ENCODE peak calls at places on chromosomes 2 and 18, in six cellular contexts. M, E, G, N, T and D are unnamed samples.

GRCh38 chr2:112433932-112434730 is 686 bp upstream of the RGPD8 start:
- DNase-seq in M (no peak), E (no peak), G (no peak), N (peak), T (no peak), D (no peak)

GRCh38 chr2:235950473-235950809 is 217.7 kb downstream of the GBX2 start:
- DNase-seq in M (peak), E (no peak), G (no peak), N (no peak), T (no peak), D (no peak)

GRCh38 chr2:27018142-27018541 is 14.6 kb upstream of the TMEM214 start:
- DNase-seq in M (no peak), E (no peak), G (peak), N (no peak), T (no peak), D (no peak)

GRCh38 chr2:133605031-133605773 is 36.9 kb upstream of the NCKAP5 start:
- DNase-seq in M (peak), E (peak), G (no peak), N (no peak), T (peak), D (no peak)

GRCh38 chr2:239688098-239688497 is 287.3 kb upstream of the HDAC4 start:
- DNase-seq in M (no peak), E (no peak), G (no peak), N (no peak), T (no peak), D (no peak)

GRCh38 chr2:109347626-109348025 is 218.6 kb downstream of the SH3RF3 start:
- DNase-seq in M (no peak), E (no peak), G (no peak), N (no peak), T (no peak), D (no peak)

GRCh38 chr18:8426401-8426800 is 182.8 kb upstream of the RAB12 start:
- DNase-seq in M (peak), E (no peak), G (peak), N (peak), T (no peak), D (no peak)

GRCh38 chr2:30567317-30567716 is 120.3 kb downstream of the LCLAT1 start:
- DNase-seq in M (no peak), E (no peak), G (no peak), N (no peak), T (no peak), D (no peak)

GRCh38 chr18:32386466-32386865 is 84.2 kb downstream of the GAREM1 start:
- DNase-seq in M (no peak), E (no peak), G (no peak), N (no peak), T (no peak), D (no peak)

GRCh38 chr18:31680836-31681568 is 3.4 kb downstream of the B4GALT6 start:
- DNase-seq in M (no peak), E (no peak), G (peak), N (no peak), T (no peak), D (peak)

GRCh38 chr2:188909036-188909435 is 65.1 kb upstream of the COL3A1 start:
- DNase-seq in M (no peak), E (peak), G (no peak), N (no peak), T (peak), D (peak)

GRCh38 chr2:95001117-95001551 is 24.4 kb upstream of the MAL start:
- DNase-seq in M (no peak), E (no peak), G (no peak), N (no peak), T (no peak), D (no peak)

GRCh38 chr2:40164736-40165502 is 287.0 kb downstream of the SLC8A1 start:
- DNase-seq in M (no peak), E (no peak), G (no peak), N (no peak), T (no peak), D (no peak)

GRCh38 chr2:230668184-230668938 is 44.3 kb upstream of the CAB39 start:
- DNase-seq in M (peak), E (no peak), G (peak), N (no peak), T (peak), D (peak)

GRCh38 chr2:169324581-169325260 is 37.6 kb downstream of the LRP2 start:
- DNase-seq in M (no peak), E (no peak), G (no peak), N (no peak), T (no peak), D (no peak)

GRCh38 chr2:16312771-16313170 is 352.9 kb downstream of the CYRIA start:
- DNase-seq in M (no peak), E (no peak), G (no peak), N (no peak), T (no peak), D (no peak)

GRCh38 chr18:49652841-49653240 is 91.0 kb downstream of the LIPG start:
- DNase-seq in M (peak), E (peak), G (no peak), N (no peak), T (no peak), D (no peak)

GRCh38 chr2:156005999-156006712 is 326.4 kb downstream of the NR4A2 start:
- DNase-seq in M (peak), E (no peak), G (no peak), N (no peak), T (no peak), D (peak)

GRCh38 chr18:30044496-30044895 is 998.0 kb downstream of the DSC3 start:
- DNase-seq in M (no peak), E (no peak), G (no peak), N (no peak), T (no peak), D (peak)

GRCh38 chr2:233892793-233893192 is 24.4 kb upstream of the TRPM8 start:
- DNase-seq in M (no peak), E (no peak), G (no peak), N (no peak), T (no peak), D (no peak)

GRCh38 chr18:58669731-58670379 is 1.4 kb upstream of the MALT1 start:
- DNase-seq in M (no peak), E (peak), G (no peak), N (peak), T (peak), D (peak)

GRCh38 chr2:112691761-112692370 is 29.0 kb upstream of the NT5DC4 start:
- DNase-seq in M (no peak), E (peak), G (no peak), N (no peak), T (peak), D (no peak)

GRCh38 chr2:113060396-113060795 is 1.4 kb downstream of the IL36RN start:
- DNase-seq in M (no peak), E (no peak), G (no peak), N (no peak), T (no peak), D (peak)

GRCh38 chr18:41666251-41666650 is 288.8 kb upstream of the PIK3C3 start:
- DNase-seq in M (no peak), E (no peak), G (no peak), N (no peak), T (no peak), D (no peak)

GRCh38 chr18:46362533-46362932 is 258.3 kb downstream of the HAUS1 start:
- DNase-seq in M (no peak), E (no peak), G (no peak), N (no peak), T (no peak), D (no peak)

GRCh38 chr2:112150447-112150846 is 12.3 kb downstream of the FBLN7 start:
- DNase-seq in M (no peak), E (peak), G (no peak), N (peak), T (peak), D (peak)

GRCh38 chr2:98324181-98324580 is 22.1 kb upstream of the CNGA3 start:
- DNase-seq in M (no peak), E (peak), G (no peak), N (no peak), T (peak), D (no peak)

GRCh38 chr2:203999844-204000243 is 63.3 kb downstream of the ICOS start:
- DNase-seq in M (no peak), E (no peak), G (no peak), N (no peak), T (no peak), D (no peak)

GRCh38 chr2:131488306-131489205 is 3.6 kb downstream of the MZT2A start:
- DNase-seq in M (no peak), E (no peak), G (no peak), N (no peak), T (no peak), D (no peak)

GRCh38 chr2:8906208-8906607 is 68.8 kb upstream of the KIDINS220 start:
- DNase-seq in M (no peak), E (no peak), G (no peak), N (no peak), T (peak), D (peak)

GRCh38 chr18:62788891-62789290 is 73.5 kb downstream of the PHLPP1 start:
- DNase-seq in M (no peak), E (peak), G (no peak), N (no peak), T (no peak), D (no peak)

GRCh38 chr2:201259216-201259615 is 1.1 kb upstream of the CASP8 start:
- DNase-seq in M (no peak), E (no peak), G (no peak), N (no peak), T (no peak), D (no peak)

GRCh38 chr2:237966250-237966564 is 607 bp upstream of the UBE2F start:
- DNase-seq in M (no peak), E (no peak), G (no peak), N (no peak), T (no peak), D (no peak)

GRCh38 chr2:237964578-237965404 is 2.0 kb upstream of the UBE2F start:
- DNase-seq in M (no peak), E (no peak), G (no peak), N (no peak), T (peak), D (no peak)

GRCh38 chr2:237961637-237962036 is 5.2 kb upstream of the UBE2F start:
- DNase-seq in M (no peak), E (no peak), G (no peak), N (no peak), T (no peak), D (no peak)

GRCh38 chr2:237962432-237963084 is 4.3 kb upstream of the UBE2F start:
- DNase-seq in M (no peak), E (no peak), G (no peak), N (no peak), T (no peak), D (peak)

GRCh38 chr2:237964194-237964577 is 2.6 kb upstream of the UBE2F start:
- DNase-seq in M (no peak), E (no peak), G (no peak), N (no peak), T (no peak), D (no peak)
- H3K4me2 ChIP-seq in M (no peak), E (no peak), G (no peak), N (no peak), T (no peak), D (no peak)

GRCh38 chr2:134667541-134667940 is 51.3 kb downstream of the TMEM163 start:
- DNase-seq in M (no peak), E (no peak), G (no peak), N (no peak), T (no peak), D (no peak)
- H2AFZ ChIP-seq in M (no peak), E (no peak), G (no peak), N (no peak), T (no peak), D (no peak)

GRCh38 chr18:77052656-77053309 is 79.8 kb downstream of the MBP start:
- DNase-seq in M (no peak), E (no peak), G (peak), N (no peak), T (no peak), D (no peak)
- H3K4me2 ChIP-seq in M (no peak), E (no peak), G (peak), N (no peak), T (no peak), D (no peak)

GRCh38 chr2:68880213-68880612 is 9.0 kb upstream of the BMP10 start:
- DNase-seq in M (no peak), E (no peak), G (no peak), N (no peak), T (no peak), D (no peak)
- H2AFZ ChIP-seq in M (no peak), E (no peak), G (no peak), N (no peak), T (no peak), D (no peak)

GRCh38 chr18:56307771-56308170 is 330.6 kb downstream of the TXNL1 start:
- DNase-seq in M (no peak), E (no peak), G (no peak), N (no peak), T (no peak), D (no peak)
- H3K4me2 ChIP-seq in M (peak), E (no peak), G (no peak), N (no peak), T (no peak), D (no peak)

GRCh38 chr18:23684515-23685197 is 4.6 kb upstream of the LAMA3 start:
- DNase-seq in M (no peak), E (no peak), G (no peak), N (no peak), T (no peak), D (no peak)

GRCh38 chr18:23688528-23688927 is 725 bp upstream of the LAMA3 start:
- DNase-seq in M (no peak), E (no peak), G (no peak), N (no peak), T (no peak), D (no peak)

GRCh38 chr18:23690505-23691068 is 1.3 kb downstream of the LAMA3 start:
- DNase-seq in M (peak), E (no peak), G (no peak), N (peak), T (no peak), D (no peak)

GRCh38 chr18:23689616-23690504 is 607 bp downstream of the LAMA3 start:
- DNase-seq in M (peak), E (no peak), G (no peak), N (peak), T (no peak), D (peak)

GRCh38 chr18:23689031-23689615 is at the start of gene LAMA3:
- DNase-seq in M (peak), E (peak), G (no peak), N (peak), T (peak), D (peak)
- H2AFZ ChIP-seq in M (peak), E (no peak), G (no peak), N (peak), T (peak), D (peak)

DNA sequence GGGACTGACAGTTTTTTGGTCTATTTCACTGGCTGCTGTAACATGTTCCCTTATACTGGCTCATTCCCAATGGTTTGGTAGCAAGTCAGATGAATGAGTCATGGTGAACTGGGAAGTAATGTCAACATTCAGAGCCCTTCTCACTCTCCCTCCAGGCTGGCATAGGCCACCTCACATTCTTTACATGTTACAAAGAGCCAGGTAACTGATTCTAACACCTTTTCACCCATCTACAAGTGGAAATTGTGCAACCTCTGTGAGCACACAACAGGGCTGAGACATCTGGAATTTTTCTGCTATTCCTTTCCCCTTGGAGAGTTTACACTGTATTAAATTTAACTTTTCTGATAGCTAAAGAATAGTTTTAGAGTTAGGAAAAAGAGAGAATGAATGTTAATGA is 111.3 kb upstream of the TLK1 start:
- DNase-seq in M (no peak), E (peak), G (no peak), N (no peak), T (peak), D (peak)
- H3K4me2 ChIP-seq in M (no peak), E (no peak), G (no peak), N (no peak), T (peak), D (peak)